ENCODE peak calls at places on chromosomes 3 and 15, in nine cellular contexts. V is mesenchymal stem cell, K is mammary epithelial cell, D is K562, Q is PC-3, T is SK-N-SH, A is GM12878, E is neuronal stem cell, W is HCT116. B is an unnamed sample.
A peak's percentile ranks its signal among the peaks of the same experiment; 100 is the strongest.

GRCh38 chr3:197183582-197183981 is 114.8 kb downstream of the DLG1 start:
- DNase-seq in V (no peak), K (no peak), D (no peak), Q (no peak), T (no peak), A (no peak), E (no peak), W (no peak), B (peak; percentile 9)

GRCh38 chr3:24725514-24726255 is 231.0 kb upstream of the THRB start:
- DNase-seq in V (no peak), K (peak; percentile 58), D (no peak), Q (peak; percentile 67), T (no peak), A (no peak), E (no peak), W (no peak), B (no peak)

GRCh38 chr3:45654344-45654934 is 34.8 kb upstream of the SACM1L start:
- DNase-seq in V (no peak), K (no peak), D (no peak), Q (peak; percentile 21), T (no peak), A (no peak), E (no peak), W (no peak), B (no peak)

GRCh38 chr3:126419151-126419703 is 24.5 kb downstream of the CFAP100 start:
- DNase-seq in V (no peak), K (no peak), D (no peak), Q (no peak), T (peak; percentile 14), A (no peak), E (no peak), W (no peak), B (no peak)

GRCh38 chr3:180036678-180037455 is at the start of gene PEX5L:
- DNase-seq in V (peak; percentile 39), K (peak; percentile 62), D (peak; percentile 2), Q (peak; percentile 77), T (peak; percentile 82), A (no peak), E (peak; percentile 83), W (no peak), B (peak; percentile 94)

GRCh38 chr3:141360888-141361598 is 7.3 kb upstream of the ZBTB38 start:
- DNase-seq in V (peak; percentile 90), K (peak; percentile 70), D (peak; percentile 78), Q (peak; percentile 78), T (peak; percentile 70), A (no peak), E (peak; percentile 35), W (peak; percentile 59), B (peak; percentile 65)

GRCh38 chr3:37117548-37117947 is 56.8 kb downstream of the LRRFIP2 start:
- DNase-seq in V (no peak), K (no peak), D (no peak), Q (no peak), T (no peak), A (no peak), E (no peak), W (no peak), B (no peak)

GRCh38 chr3:194342861-194343560 is 8.1 kb downstream of the CPN2 start:
- DNase-seq in V (no peak), K (no peak), D (no peak), Q (peak; percentile 27), T (no peak), A (no peak), E (no peak), W (no peak), B (no peak)

GRCh38 chr3:57298041-57298440 is 5.6 kb upstream of the ASB14 start:
- DNase-seq in V (peak; percentile 21), K (peak; percentile 93), D (no peak), Q (peak; percentile 88), T (no peak), A (no peak), E (no peak), W (peak; percentile 59), B (no peak)

GRCh38 chr3:78857494-78858111 is 910.2 kb downstream of the ROBO1 start:
- DNase-seq in V (no peak), K (no peak), D (peak; percentile 0), Q (peak; percentile 63), T (no peak), A (no peak), E (no peak), W (no peak), B (no peak)

GRCh38 chr15:81292516-81293001 is 31.4 kb downstream of the STARD5 start:
- DNase-seq in V (no peak), K (no peak), D (no peak), Q (no peak), T (no peak), A (peak; percentile 74), E (no peak), W (no peak), B (no peak)

GRCh38 chr3:196288141-196288460 is 575 bp upstream of the PCYT1A start:
- DNase-seq in V (peak; percentile 60), K (no peak), D (no peak), Q (no peak), T (no peak), A (no peak), E (no peak), W (no peak), B (no peak)

GRCh38 chr3:164030194-164030593 is 1048.1 kb downstream of the SI start:
- DNase-seq in V (no peak), K (no peak), D (no peak), Q (no peak), T (no peak), A (no peak), E (no peak), W (no peak), B (no peak)

GRCh38 chr15:64004582-64004981 is 41.7 kb downstream of the DAPK2 start:
- DNase-seq in V (no peak), K (peak; percentile 96), D (peak; percentile 66), Q (peak; percentile 87), T (no peak), A (no peak), E (no peak), W (peak; percentile 71), B (no peak)

GRCh38 chr15:78998526-78998925 is 53.7 kb upstream of the CTSH start:
- DNase-seq in V (no peak), K (no peak), D (no peak), Q (no peak), T (no peak), A (no peak), E (no peak), W (no peak), B (no peak)

DNA sequence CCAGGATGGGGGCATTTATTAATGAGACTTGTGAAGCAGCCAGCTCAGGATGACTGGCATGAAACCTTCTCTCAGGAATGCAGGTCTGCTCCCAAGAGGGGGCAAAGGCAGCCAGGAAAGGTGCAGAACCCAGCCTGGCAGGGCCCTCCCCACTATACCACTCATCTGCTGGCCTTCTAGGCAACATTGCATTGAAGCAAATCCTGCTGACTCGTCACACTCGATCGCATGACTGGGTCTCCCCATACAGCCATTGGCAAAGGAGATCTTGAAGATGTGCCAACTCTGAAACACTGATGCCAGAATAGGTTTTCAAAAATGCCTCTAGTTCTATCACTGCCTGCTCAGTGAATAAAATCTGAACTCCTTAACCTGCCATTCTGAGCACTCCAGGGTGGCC is 65.7 kb upstream of the CMTM7 start:
- DNase-seq in V (no peak), K (peak; percentile 23), D (no peak), Q (peak; percentile 83), T (no peak), A (no peak), E (no peak), W (no peak), B (no peak)
- H3K4me2 ChIP-seq in V (no peak overlapping the region), K (no peak overlapping the region), D (no peak overlapping the region), Q (peak overlapping the region; percentile 7), T (no peak overlapping the region), A (no peak overlapping the region), E (no peak overlapping the region), W (no peak overlapping the region), B (peak overlapping the region; percentile 68)

GRCh38 chr3:172803489-172803888 is 53.0 kb downstream of the ECT2 start:
- DNase-seq in V (no peak), K (no peak), D (no peak), Q (no peak), T (no peak), A (no peak), E (no peak), W (no peak), B (no peak)
- H3K4me2 ChIP-seq in V (no peak overlapping the region), K (no peak overlapping the region), D (no peak overlapping the region), Q (no peak overlapping the region), T (peak overlapping the region; percentile 53), A (no peak overlapping the region), E (no peak overlapping the region), W (no peak overlapping the region), B (no peak overlapping the region)

DNA sequence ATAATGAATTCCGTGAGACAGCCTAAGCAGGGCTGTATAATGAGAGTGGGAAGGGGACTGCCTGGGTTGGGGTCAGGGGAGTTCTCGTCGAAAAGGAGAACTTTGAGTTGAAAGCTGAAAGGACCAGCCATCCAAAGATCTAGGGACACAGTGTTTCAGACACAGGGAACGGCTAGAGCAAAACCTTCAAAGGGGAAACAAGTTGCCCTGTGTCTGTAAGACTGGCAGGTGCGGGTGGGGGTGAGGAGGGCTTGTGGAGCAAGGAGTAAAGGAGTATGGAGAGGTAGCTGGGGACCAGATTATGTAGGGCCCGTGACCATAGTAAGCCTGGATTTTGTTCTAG is 1.3 kb upstream of the SRP14 start:
- DNase-seq in V (no peak), K (no peak), D (no peak), Q (no peak), T (no peak), A (no peak), E (no peak), W (no peak), B (no peak)
- H3K4me2 ChIP-seq in V (no peak overlapping the region), K (peak overlapping the region; percentile 44), D (peak overlapping the region; percentile 68), Q (peak overlapping the region; percentile 81), T (peak overlapping the region; percentile 92), A (peak overlapping the region; percentile 98), E (no peak overlapping the region), W (peak overlapping the region; percentile 85), B (peak overlapping the region; percentile 97)

GRCh38 chr3:190031887-190032752 is 88.6 kb downstream of the P3H2 start:
- DNase-seq in V (no peak), K (no peak), D (no peak), Q (peak; percentile 39), T (no peak), A (no peak), E (no peak), W (no peak), B (no peak)
- H3K4me2 ChIP-seq in V (no peak overlapping the region), K (no peak overlapping the region), D (no peak overlapping the region), Q (peak overlapping the region; percentile 24), T (no peak overlapping the region), A (no peak overlapping the region), E (no peak overlapping the region), W (no peak overlapping the region), B (no peak overlapping the region)